ENCODE peak calls at places on chromosome 22, in four cellular contexts. One of them, this sample, is unnamed.

GRCh38 chr22:32476286-32476685 is 1.7 kb downstream of the FBXO7 start:
- DNase-seq in tibial artery: no peak
- DNase-seq in astrocyte of the cerebellum: no peak
- DNase-seq in CD4-positive, alpha-beta T cell: no peak
- DNase-seq in this sample: no peak

GRCh38 chr22:47337161-47337621 is 574.7 kb downstream of the TBC1D22A start:
- DNase-seq in CD4-positive, alpha-beta T cell: no peak
- DNase-seq in tibial artery: no peak
- DNase-seq in astrocyte of the cerebellum: peak
- DNase-seq in this sample: no peak

GRCh38 chr22:50733521-50734342 is 4.3 kb upstream of the ACR start:
- DNase-seq in tibial artery: peak
- DNase-seq in CD4-positive, alpha-beta T cell: no peak
- DNase-seq in astrocyte of the cerebellum: no peak
- DNase-seq in this sample: no peak

GRCh38 chr22:17370036-17370765 is 941 bp downstream of the CECR2 start:
- DNase-seq in tibial artery: no peak
- DNase-seq in astrocyte of the cerebellum: no peak
- DNase-seq in CD4-positive, alpha-beta T cell: no peak
- DNase-seq in this sample: no peak

GRCh38 chr22:23857606-23858483 is at the start of gene SLC2A11:
- DNase-seq in astrocyte of the cerebellum: peak
- DNase-seq in tibial artery: peak
- DNase-seq in CD4-positive, alpha-beta T cell: peak
- DNase-seq in this sample: peak

GRCh38 chr22:48881326-48881980 is 946.2 kb downstream of the BRD1 start:
- DNase-seq in CD4-positive, alpha-beta T cell: no peak
- DNase-seq in astrocyte of the cerebellum: no peak
- DNase-seq in tibial artery: peak
- DNase-seq in this sample: no peak

GRCh38 chr22:47155131-47155885 is 392.9 kb downstream of the TBC1D22A start:
- DNase-seq in CD4-positive, alpha-beta T cell: no peak
- DNase-seq in astrocyte of the cerebellum: no peak
- DNase-seq in tibial artery: no peak
- DNase-seq in this sample: no peak

GRCh38 chr22:26210390-26210789 is 41.1 kb downstream of the SEZ6L start:
- DNase-seq in astrocyte of the cerebellum: no peak
- DNase-seq in CD4-positive, alpha-beta T cell: no peak
- DNase-seq in tibial artery: no peak
- DNase-seq in this sample: no peak

GRCh38 chr22:23219787-23220484 is 39.6 kb downstream of the BCR start:
- DNase-seq in astrocyte of the cerebellum: no peak
- DNase-seq in tibial artery: peak
- DNase-seq in CD4-positive, alpha-beta T cell: peak
- DNase-seq in this sample: no peak

GRCh38 chr22:19213001-19213400 is 34.5 kb upstream of the SLC25A1 start:
- DNase-seq in tibial artery: no peak
- DNase-seq in astrocyte of the cerebellum: no peak
- DNase-seq in CD4-positive, alpha-beta T cell: no peak
- DNase-seq in this sample: no peak

GRCh38 chr22:31439805-31440204 is 40.4 kb downstream of the DRG1 start:
- DNase-seq in CD4-positive, alpha-beta T cell: no peak
- DNase-seq in tibial artery: no peak
- DNase-seq in astrocyte of the cerebellum: no peak
- DNase-seq in this sample: no peak

GRCh38 chr22:49476800-49477400 is 350.8 kb downstream of the BRD1 start:
- DNase-seq in tibial artery: no peak
- DNase-seq in CD4-positive, alpha-beta T cell: no peak
- DNase-seq in astrocyte of the cerebellum: no peak
- DNase-seq in this sample: no peak

GRCh38 chr22:19143967-19144400 is 467 bp downstream of the ESS2 start:
- DNase-seq in CD4-positive, alpha-beta T cell: no peak
- DNase-seq in tibial artery: no peak
- DNase-seq in astrocyte of the cerebellum: no peak
- DNase-seq in this sample: no peak

GRCh38 chr22:44625981-44626687 is 75.9 kb upstream of the PRR5 start:
- DNase-seq in tibial artery: peak
- DNase-seq in CD4-positive, alpha-beta T cell: peak
- DNase-seq in astrocyte of the cerebellum: peak
- DNase-seq in this sample: no peak

GRCh38 chr22:45735273-45735672 is 63.6 kb downstream of the ATXN10 start:
- DNase-seq in astrocyte of the cerebellum: no peak
- DNase-seq in CD4-positive, alpha-beta T cell: no peak
- DNase-seq in tibial artery: no peak
- DNase-seq in this sample: no peak

GRCh38 chr22:49473286-49473685 is 354.4 kb downstream of the BRD1 start:
- DNase-seq in CD4-positive, alpha-beta T cell: no peak
- DNase-seq in astrocyte of the cerebellum: no peak
- DNase-seq in tibial artery: no peak
- DNase-seq in this sample: no peak

GRCh38 chr22:48223488-48224190 is 1461.2 kb downstream of the TBC1D22A start:
- DNase-seq in tibial artery: no peak
- DNase-seq in CD4-positive, alpha-beta T cell: no peak
- DNase-seq in astrocyte of the cerebellum: no peak
- DNase-seq in this sample: no peak

GRCh38 chr22:32662587-32662915 is 139.0 kb upstream of the TIMP3 start:
- DNase-seq in CD4-positive, alpha-beta T cell: no peak
- DNase-seq in tibial artery: no peak
- DNase-seq in astrocyte of the cerebellum: no peak
- DNase-seq in this sample: no peak

DNA sequence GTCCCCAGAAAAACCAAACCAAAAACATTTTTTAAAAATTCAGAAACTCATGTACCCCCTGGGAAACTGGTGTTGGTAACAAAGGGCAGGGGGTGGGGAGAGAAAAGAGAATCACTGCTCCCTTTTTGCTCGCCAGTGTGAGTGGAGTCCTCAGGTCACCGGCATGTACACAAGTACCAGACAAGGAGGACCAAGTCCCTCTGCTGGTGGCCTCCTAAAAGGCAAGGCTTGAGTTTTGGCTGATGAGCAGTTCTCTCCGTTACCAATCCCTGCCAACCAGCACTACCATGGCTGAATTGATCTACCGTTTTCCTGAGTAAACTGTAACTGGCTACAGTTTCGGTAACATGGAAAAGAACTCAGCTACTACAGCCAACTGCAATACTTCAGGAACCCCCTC is 22.0 kb downstream of the APOL5 start:
- DNase-seq in CD4-positive, alpha-beta T cell: no peak
- DNase-seq in astrocyte of the cerebellum: no peak
- DNase-seq in tibial artery: peak
- DNase-seq in this sample: no peak
- TF ChIP-seq CTCF in CD4-positive, alpha-beta T cell: peak
- TF ChIP-seq CTCF in astrocyte of the cerebellum: peak
- TF ChIP-seq CTCF in tibial artery: peak
- TF ChIP-seq CTCF in this sample: peak

GRCh38 chr22:43231724-43232034 is 44.7 kb upstream of the TTLL12 start:
- DNase-seq in CD4-positive, alpha-beta T cell: no peak
- DNase-seq in tibial artery: no peak
- DNase-seq in astrocyte of the cerebellum: no peak
- DNase-seq in this sample: no peak
- TF ChIP-seq CTCF in CD4-positive, alpha-beta T cell: no peak
- TF ChIP-seq CTCF in tibial artery: no peak
- TF ChIP-seq CTCF in astrocyte of the cerebellum: no peak
- TF ChIP-seq CTCF in this sample: no peak

GRCh38 chr22:25060522-25061071 is 108.1 kb downstream of the KIAA1671 start:
- DNase-seq in CD4-positive, alpha-beta T cell: no peak
- DNase-seq in astrocyte of the cerebellum: no peak
- DNase-seq in tibial artery: no peak
- DNase-seq in this sample: no peak
- TF ChIP-seq CTCF in CD4-positive, alpha-beta T cell: peak
- TF ChIP-seq CTCF in astrocyte of the cerebellum: peak
- TF ChIP-seq CTCF in tibial artery: peak
- TF ChIP-seq CTCF in this sample: no peak

GRCh38 chr22:37318255-37319109 is 36.2 kb downstream of the CYTH4 start:
- DNase-seq in astrocyte of the cerebellum: no peak
- DNase-seq in CD4-positive, alpha-beta T cell: no peak
- DNase-seq in tibial artery: no peak
- DNase-seq in this sample: no peak
- TF ChIP-seq CTCF in astrocyte of the cerebellum: peak
- TF ChIP-seq CTCF in CD4-positive, alpha-beta T cell: no peak
- TF ChIP-seq CTCF in tibial artery: no peak
- TF ChIP-seq CTCF in this sample: no peak

DNA sequence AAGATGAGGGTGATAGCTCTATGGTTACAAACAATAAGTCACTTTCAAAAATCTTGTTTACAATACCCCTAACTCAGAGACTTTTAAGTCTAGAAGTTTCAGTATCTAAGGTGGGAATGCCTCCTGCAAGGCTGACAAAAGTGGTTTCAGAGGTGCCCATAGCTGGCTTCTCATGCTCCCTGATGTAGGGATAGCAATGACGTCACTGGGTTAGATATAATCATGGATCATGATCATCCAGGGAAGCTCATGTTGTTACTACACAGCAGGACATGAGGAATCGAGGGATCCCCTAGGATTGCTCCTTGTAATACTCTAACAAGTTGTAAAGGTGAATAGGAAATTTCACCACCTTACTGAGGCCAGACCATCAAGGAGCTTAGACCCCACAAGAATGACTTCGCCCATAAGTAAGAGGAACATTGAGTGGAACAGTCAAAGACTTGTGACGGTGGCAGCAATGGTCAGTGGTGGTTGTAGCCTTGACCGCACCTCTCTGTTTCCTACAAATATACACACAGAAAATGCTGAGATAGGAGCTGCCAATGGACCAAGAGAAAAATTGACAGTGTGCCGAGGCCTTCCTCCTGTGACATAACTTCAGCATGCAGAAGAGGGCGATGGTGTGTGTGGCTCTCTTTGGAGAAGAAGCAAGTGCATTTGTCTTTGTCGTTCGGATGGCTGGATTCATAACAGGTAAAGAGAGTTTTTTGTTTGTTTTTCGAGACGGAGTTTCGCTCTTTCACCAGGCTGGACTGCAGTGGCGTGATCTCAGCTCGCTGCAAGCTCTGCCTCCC is 15.6 kb downstream of the APOL4 start:
- DNase-seq in CD4-positive, alpha-beta T cell: no peak
- DNase-seq in astrocyte of the cerebellum: no peak
- DNase-seq in tibial artery: no peak
- DNase-seq in this sample: no peak
- TF ChIP-seq CTCF in CD4-positive, alpha-beta T cell: no peak
- TF ChIP-seq CTCF in astrocyte of the cerebellum: no peak
- TF ChIP-seq CTCF in tibial artery: no peak
- TF ChIP-seq CTCF in this sample: no peak

DNA sequence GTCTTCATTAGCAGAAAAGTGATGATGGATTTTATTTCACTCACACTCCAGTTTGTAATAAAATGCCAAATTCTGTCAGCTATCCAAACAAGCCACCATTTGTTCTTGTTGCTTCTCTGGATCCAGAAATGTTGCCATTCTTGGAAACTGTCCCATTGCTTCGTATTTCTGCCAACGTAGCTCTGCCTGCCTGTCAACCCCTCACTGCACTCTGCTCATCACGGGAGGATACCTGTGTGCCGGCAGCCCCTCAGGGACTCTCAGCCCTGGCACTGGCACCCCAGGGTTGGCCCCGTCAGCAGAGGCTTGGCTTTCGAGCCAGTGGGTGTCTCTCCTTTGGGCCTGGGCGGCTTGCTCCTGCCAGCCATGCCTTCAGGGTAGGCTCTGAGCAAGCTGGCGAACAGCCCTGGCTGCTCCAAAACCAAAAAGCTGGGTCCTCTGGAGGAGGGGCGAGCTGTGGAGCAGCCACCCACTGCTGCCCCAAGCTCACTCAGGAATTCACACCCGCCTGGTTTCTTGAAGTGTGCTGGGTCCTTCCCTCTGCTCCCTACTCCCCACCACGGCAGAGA is 6.3 kb downstream of the YDJC start:
- DNase-seq in CD4-positive, alpha-beta T cell: no peak
- DNase-seq in tibial artery: no peak
- DNase-seq in astrocyte of the cerebellum: no peak
- DNase-seq in this sample: no peak
- TF ChIP-seq CTCF in CD4-positive, alpha-beta T cell: no peak
- TF ChIP-seq CTCF in tibial artery: no peak
- TF ChIP-seq CTCF in astrocyte of the cerebellum: no peak
- TF ChIP-seq CTCF in this sample: no peak

GRCh38 chr22:39234157-39234793 is 10.5 kb downstream of the PDGFB start:
- DNase-seq in tibial artery: no peak
- DNase-seq in astrocyte of the cerebellum: peak
- DNase-seq in CD4-positive, alpha-beta T cell: no peak
- DNase-seq in this sample: no peak
- TF ChIP-seq CTCF in tibial artery: no peak
- TF ChIP-seq CTCF in astrocyte of the cerebellum: peak
- TF ChIP-seq CTCF in CD4-positive, alpha-beta T cell: no peak
- TF ChIP-seq CTCF in this sample: no peak

DNA sequence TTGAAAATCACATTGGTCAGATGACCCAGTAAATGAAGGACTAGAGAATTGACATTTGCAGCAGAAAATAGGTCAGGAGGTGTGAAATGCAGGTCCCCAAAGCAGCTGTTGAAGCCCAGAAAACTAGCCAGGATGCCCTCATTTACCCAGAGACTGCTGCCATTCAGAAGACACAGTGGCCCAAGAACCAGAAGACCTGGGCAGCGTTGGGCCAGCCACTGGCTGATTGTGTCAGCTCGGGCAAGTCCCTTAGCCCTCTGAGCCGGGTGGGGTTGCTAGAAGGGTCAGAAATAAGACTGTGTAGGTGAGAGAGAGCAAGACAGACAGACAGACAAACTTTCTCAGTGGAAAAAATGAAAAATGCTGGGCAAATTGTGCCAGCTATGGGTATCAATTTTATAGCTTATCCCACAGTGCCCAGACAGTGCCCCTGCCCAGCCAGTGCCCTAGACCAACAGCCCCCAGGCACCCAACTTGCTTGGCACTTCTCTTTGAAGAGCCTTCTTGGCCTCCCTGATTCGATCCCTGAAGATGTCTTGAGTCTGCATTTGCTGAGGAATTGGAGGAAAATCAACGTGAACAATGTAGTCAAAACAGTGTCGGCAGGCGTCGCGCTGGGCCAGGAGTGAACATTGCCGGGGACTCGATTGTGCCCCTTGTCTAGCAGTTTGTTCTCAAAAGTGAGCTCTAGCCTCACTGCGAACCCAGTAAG is 198.3 kb downstream of the MN1 start:
- DNase-seq in astrocyte of the cerebellum: no peak
- DNase-seq in CD4-positive, alpha-beta T cell: no peak
- DNase-seq in tibial artery: no peak
- DNase-seq in this sample: no peak
- TF ChIP-seq CTCF in astrocyte of the cerebellum: peak
- TF ChIP-seq CTCF in CD4-positive, alpha-beta T cell: no peak
- TF ChIP-seq CTCF in tibial artery: peak
- TF ChIP-seq CTCF in this sample: no peak